ENCODE peak calls at places on chromosomes 12 and 14, in ten cellular contexts. D is breast epithelium, T is HCT116, X is GM12878, W is K562, K is suprapubic skin, I is stomach, F is H1, A is upper lobe of left lung, G is Panc1. P is an unnamed sample.

GRCh38 chr14:103393687-103394626 is 8.7 kb downstream of the MARK3 start:
- DNase-seq in D (no peak), T (no peak), X (no peak), W (peak), K (no peak), I (no peak), F (no peak), A (no peak), G (no peak), P (no peak)

GRCh38 chr12:119876761-119877638 is at the start of gene CIT:
- DNase-seq in D (peak), T (peak), X (peak), W (peak), K (peak), I (peak), F (peak), A (peak), G (peak), P (peak)

GRCh38 chr12:129827985-129828384 is 75.8 kb downstream of the TMEM132D start:
- DNase-seq in D (no peak), T (no peak), X (no peak), W (no peak), K (no peak), I (no peak), F (no peak), A (no peak), G (no peak), P (no peak)

GRCh38 chr12:57614178-57614947 is 3.1 kb downstream of the ARHGEF25 start:
- DNase-seq in D (no peak), T (peak), X (peak), W (peak), K (no peak), I (no peak), F (no peak), A (peak), G (no peak), P (no peak)

GRCh38 chr12:12387521-12387920 is 30.6 kb downstream of the BORCS5 start:
- DNase-seq in D (no peak), T (no peak), X (no peak), W (no peak), K (no peak), I (no peak), F (no peak), A (no peak), G (no peak), P (no peak)

GRCh38 chr12:92094751-92095161 is 50.9 kb downstream of the BTG1 start:
- DNase-seq in D (no peak), T (no peak), X (no peak), W (no peak), K (no peak), I (no peak), F (no peak), A (no peak), G (no peak), P (no peak)

GRCh38 chr12:21879312-21879711 is 61.9 kb downstream of the ABCC9 start:
- DNase-seq in D (no peak), T (no peak), X (no peak), W (no peak), K (no peak), I (no peak), F (no peak), A (no peak), G (no peak), P (no peak)

GRCh38 chr12:20507711-20508110 is 139.4 kb downstream of the PDE3A start:
- DNase-seq in D (no peak), T (no peak), X (no peak), W (no peak), K (no peak), I (no peak), F (no peak), A (no peak), G (no peak), P (no peak)

GRCh38 chr14:80100681-80101080 is 110.6 kb downstream of the DIO2 start:
- DNase-seq in D (no peak), T (no peak), X (no peak), W (no peak), K (no peak), I (no peak), F (no peak), A (no peak), G (no peak), P (no peak)

GRCh38 chr12:125092108-125092871 is 27.1 kb downstream of the AACS start:
- DNase-seq in D (no peak), T (no peak), X (no peak), W (no peak), K (no peak), I (no peak), F (no peak), A (peak), G (no peak), P (no peak)

GRCh38 chr12:52081263-52081733 is 1.8 kb downstream of the SMIM41 start:
- DNase-seq in D (no peak), T (no peak), X (no peak), W (no peak), K (no peak), I (no peak), F (no peak), A (peak), G (no peak), P (no peak)

GRCh38 chr12:46217686-46218508 is 50.9 kb downstream of the SLC38A1 start:
- DNase-seq in D (no peak), T (no peak), X (peak), W (no peak), K (no peak), I (peak), F (no peak), A (no peak), G (no peak), P (no peak)

GRCh38 chr12:46210835-46211439 is 57.9 kb downstream of the SLC38A1 start:
- DNase-seq in D (no peak), T (no peak), X (no peak), W (no peak), K (no peak), I (no peak), F (no peak), A (no peak), G (no peak), P (no peak)

GRCh38 chr12:46218509-46219095 is 50.2 kb downstream of the SLC38A1 start:
- DNase-seq in D (no peak), T (no peak), X (no peak), W (no peak), K (no peak), I (no peak), F (no peak), A (no peak), G (no peak), P (no peak)

GRCh38 chr12:46212108-46212982 is 56.5 kb downstream of the SLC38A1 start:
- DNase-seq in D (no peak), T (no peak), X (no peak), W (no peak), K (no peak), I (no peak), F (no peak), A (no peak), G (no peak), P (no peak)

DNA sequence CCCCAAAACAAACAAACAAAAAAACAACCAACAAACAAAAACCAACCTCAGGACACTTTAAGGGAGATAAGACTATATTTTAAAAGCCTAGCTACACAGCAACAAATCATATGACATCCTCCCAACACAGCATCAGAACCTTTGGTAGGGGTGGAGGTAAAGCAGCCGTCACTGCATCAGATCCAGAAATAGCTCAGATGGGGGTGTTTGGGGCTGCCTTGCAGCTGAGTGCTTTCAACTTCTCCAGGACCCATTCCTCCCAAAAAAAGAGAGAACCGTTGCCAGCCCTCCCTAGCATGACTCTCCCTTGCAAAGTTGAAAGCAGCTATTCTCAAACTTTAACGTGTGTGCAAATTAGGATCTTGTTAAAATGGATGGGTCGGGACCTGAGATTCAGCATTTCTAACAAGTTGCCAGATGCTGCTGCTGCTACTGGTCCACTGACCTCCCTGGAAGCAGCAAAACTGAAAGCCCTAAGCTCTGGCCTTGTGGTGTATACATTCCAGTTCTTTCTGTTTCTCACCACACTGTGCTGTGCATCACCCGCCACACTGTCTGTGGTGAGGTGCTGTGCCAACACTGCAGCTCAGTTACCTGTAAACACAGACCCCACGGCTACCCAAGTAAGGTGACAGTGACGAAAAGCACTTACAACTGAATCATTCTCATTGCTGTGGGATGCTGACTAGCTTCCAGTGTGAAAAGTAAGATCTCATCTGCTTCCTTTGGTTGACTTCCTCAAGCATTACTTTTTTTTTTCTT is 54.0 kb downstream of the SLC38A1 start:
- DNase-seq in D (no peak), T (no peak), X (peak), W (no peak), K (no peak), I (peak), F (no peak), A (no peak), G (no peak), P (no peak)
- TF ChIP-seq POLR2AphosphoS5 in D (no peak), T (no peak), X (peak), W (no peak), K (no peak), I (peak), F (no peak), A (no peak), G (no peak), P (no peak)

GRCh38 chr12:110732572-110732971 is 10.1 kb downstream of the PPP1CC start:
- DNase-seq in D (no peak), T (no peak), X (no peak), W (no peak), K (no peak), I (no peak), F (no peak), A (no peak), G (no peak), P (no peak)
- H3K27ac ChIP-seq in D (no peak), T (no peak), X (no peak), W (no peak), K (no peak), I (no peak), F (no peak), A (no peak), G (no peak), P (no peak)

GRCh38 chr14:49892301-49892635 is 614 bp upstream of the ARF6 start:
- DNase-seq in D (peak), T (no peak), X (peak), W (peak), K (no peak), I (peak), F (no peak), A (no peak), G (no peak), P (peak)
- TF ChIP-seq POLR2AphosphoS5 in D (no peak), T (no peak), X (no peak), W (no peak), K (no peak), I (no peak), F (no peak), A (no peak), G (no peak), P (no peak)

GRCh38 chr12:103785243-103786031 is 55.6 kb downstream of the NT5DC3 start:
- DNase-seq in D (no peak), T (no peak), X (no peak), W (no peak), K (no peak), I (no peak), F (no peak), A (no peak), G (no peak), P (no peak)
- H3K27ac ChIP-seq in D (peak), T (no peak), X (no peak), W (no peak), K (no peak), I (no peak), F (no peak), A (no peak), G (no peak), P (no peak)

DNA sequence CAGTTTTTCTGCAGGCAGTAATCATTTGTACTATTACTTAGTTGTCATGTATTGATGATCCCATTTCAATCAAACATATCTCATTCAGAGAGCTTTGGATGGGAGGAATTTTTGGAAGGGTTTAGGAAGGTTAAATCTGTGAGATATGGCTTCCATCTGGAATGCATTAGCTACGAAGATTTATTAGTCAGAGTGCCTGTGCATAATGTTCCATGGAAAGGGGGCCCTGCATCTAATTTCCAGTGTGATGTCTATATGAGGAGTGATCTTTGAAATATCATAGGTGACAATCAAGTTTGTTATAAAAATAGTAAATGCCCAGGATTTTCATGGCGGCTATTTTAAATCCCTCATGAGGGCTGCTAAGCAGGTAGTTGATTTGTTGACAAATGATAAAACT is 494.9 kb downstream of the EGLN3 start:
- DNase-seq in D (no peak), T (no peak), X (no peak), W (no peak), K (no peak), I (no peak), F (no peak), A (no peak), G (no peak), P (no peak)
- TF ChIP-seq POLR2AphosphoS5 in D (no peak), T (no peak), X (no peak), W (no peak), K (no peak), I (no peak), F (no peak), A (no peak), G (no peak), P (no peak)

DNA sequence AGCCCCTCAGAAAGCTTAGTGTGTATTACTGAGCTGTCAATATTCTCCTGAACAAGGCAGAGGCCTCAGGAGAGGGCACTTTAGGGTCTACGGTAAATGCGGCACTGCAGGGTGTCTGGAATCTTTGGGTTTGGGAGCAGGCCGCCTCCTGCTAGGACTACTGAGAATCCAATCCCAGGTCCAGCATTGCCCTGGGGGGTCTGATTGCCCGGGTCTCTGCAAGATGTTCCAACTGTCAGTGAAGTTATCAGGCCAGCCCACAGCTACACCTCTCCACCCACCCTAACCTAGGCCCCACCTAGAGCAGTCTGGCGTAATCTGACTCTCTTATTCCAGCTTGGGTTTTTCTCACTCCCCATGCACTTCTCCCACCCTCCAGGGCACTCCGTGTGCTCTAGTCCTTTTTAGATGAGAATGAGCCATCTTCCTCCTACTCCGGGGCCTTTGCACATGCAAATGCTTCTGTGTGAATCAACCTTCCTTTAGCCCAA is 4.4 kb upstream of the ZFP36L1 start:
- DNase-seq in D (no peak), T (no peak), X (no peak), W (peak), K (no peak), I (peak), F (peak), A (no peak), G (no peak), P (no peak)
- H3K27ac ChIP-seq in D (peak), T (peak), X (peak), W (peak), K (peak), I (no peak), F (peak), A (peak), G (peak), P (peak)

GRCh38 chr14:69613312-69614073 is 2.1 kb downstream of the SUSD6 start:
- DNase-seq in D (no peak), T (no peak), X (no peak), W (no peak), K (no peak), I (no peak), F (no peak), A (no peak), G (no peak), P (no peak)
- TF ChIP-seq POLR2AphosphoS5 in D (no peak), T (no peak), X (peak), W (no peak), K (no peak), I (no peak), F (no peak), A (no peak), G (no peak), P (no peak)

GRCh38 chr12:3456809-3457208 is 34.2 kb upstream of the PRMT8 start:
- DNase-seq in D (no peak), T (no peak), X (no peak), W (no peak), K (no peak), I (no peak), F (peak), A (no peak), G (no peak), P (no peak)
- H3K27ac ChIP-seq in D (no peak), T (no peak), X (no peak), W (no peak), K (no peak), I (no peak), F (no peak), A (no peak), G (no peak), P (no peak)

P was measured in prostate gland.